ENCODE peak calls at places on chromosomes 2 and 18, in seven cellular contexts. One of them, this sample, is unnamed.

GRCh38 chr18:9782073-9782857 is 74.2 kb downstream of the RAB31 start:
- DNase-seq in amniotic stem cell: peak; percentile 18
- DNase-seq in bronchial epithelial cell: peak; percentile 69
- DNase-seq in endothelial cell: no peak
- DNase-seq in body of pancreas: no peak
- DNase-seq in GM23248: peak; percentile 90
- DNase-seq in 8988T: no peak
- DNase-seq in this sample: peak; percentile 67

GRCh38 chr2:151315381-151315903 is 26.0 kb upstream of the NMI start:
- DNase-seq in bronchial epithelial cell: no peak
- DNase-seq in body of pancreas: no peak
- DNase-seq in GM23248: peak; percentile 83
- DNase-seq in 8988T: no peak
- DNase-seq in endothelial cell: no peak
- DNase-seq in amniotic stem cell: no peak
- DNase-seq in this sample: no peak

GRCh38 chr18:10872297-10872696 is 277.1 kb downstream of the PIEZO2 start:
- DNase-seq in bronchial epithelial cell: no peak
- DNase-seq in endothelial cell: no peak
- DNase-seq in 8988T: no peak
- DNase-seq in body of pancreas: peak; percentile 43
- DNase-seq in GM23248: no peak
- DNase-seq in amniotic stem cell: no peak
- DNase-seq in this sample: no peak

GRCh38 chr2:143545643-143546275 is 416.5 kb downstream of the ARHGAP15 start:
- DNase-seq in endothelial cell: no peak
- DNase-seq in body of pancreas: no peak
- DNase-seq in bronchial epithelial cell: no peak
- DNase-seq in 8988T: no peak
- DNase-seq in amniotic stem cell: no peak
- DNase-seq in GM23248: peak; percentile 24
- DNase-seq in this sample: no peak

GRCh38 chr2:9747396-9747795 is 95.9 kb upstream of the TAF1B start:
- DNase-seq in body of pancreas: no peak
- DNase-seq in GM23248: no peak
- DNase-seq in endothelial cell: no peak
- DNase-seq in bronchial epithelial cell: no peak
- DNase-seq in 8988T: no peak
- DNase-seq in amniotic stem cell: no peak
- DNase-seq in this sample: no peak

GRCh38 chr2:45731146-45731545 is 79.7 kb downstream of the PRKCE start:
- DNase-seq in bronchial epithelial cell: no peak
- DNase-seq in endothelial cell: no peak
- DNase-seq in 8988T: no peak
- DNase-seq in body of pancreas: no peak
- DNase-seq in GM23248: no peak
- DNase-seq in amniotic stem cell: no peak
- DNase-seq in this sample: peak; percentile 45

GRCh38 chr2:60512063-60512622 is 41.3 kb downstream of the BCL11A start:
- DNase-seq in body of pancreas: no peak
- DNase-seq in 8988T: no peak
- DNase-seq in GM23248: no peak
- DNase-seq in endothelial cell: no peak
- DNase-seq in amniotic stem cell: no peak
- DNase-seq in bronchial epithelial cell: no peak
- DNase-seq in this sample: no peak

GRCh38 chr2:63890678-63891077 is 49.0 kb downstream of the UGP2 start:
- DNase-seq in bronchial epithelial cell: no peak
- DNase-seq in amniotic stem cell: no peak
- DNase-seq in GM23248: no peak
- DNase-seq in 8988T: no peak
- DNase-seq in body of pancreas: no peak
- DNase-seq in endothelial cell: no peak
- DNase-seq in this sample: no peak

GRCh38 chr2:101983928-101984327 is 7.8 kb upstream of the IL1R2 start:
- DNase-seq in GM23248: peak; percentile 51
- DNase-seq in bronchial epithelial cell: peak; percentile 38
- DNase-seq in body of pancreas: no peak
- DNase-seq in endothelial cell: no peak
- DNase-seq in amniotic stem cell: no peak
- DNase-seq in 8988T: no peak
- DNase-seq in this sample: peak; percentile 34

GRCh38 chr2:128681351-128681906 is 362.8 kb upstream of the HS6ST1 start:
- DNase-seq in 8988T: no peak
- DNase-seq in body of pancreas: no peak
- DNase-seq in amniotic stem cell: no peak
- DNase-seq in bronchial epithelial cell: peak; percentile 8
- DNase-seq in endothelial cell: no peak
- DNase-seq in GM23248: no peak
- DNase-seq in this sample: no peak

GRCh38 chr18:24189664-24190346 is 50.9 kb downstream of the CABYR start:
- DNase-seq in endothelial cell: no peak
- DNase-seq in amniotic stem cell: no peak
- DNase-seq in bronchial epithelial cell: no peak
- DNase-seq in 8988T: no peak
- DNase-seq in body of pancreas: no peak
- DNase-seq in GM23248: no peak
- DNase-seq in this sample: no peak

GRCh38 chr2:64942693-64943092 is 46.5 kb upstream of the SLC1A4 start:
- DNase-seq in body of pancreas: no peak
- DNase-seq in bronchial epithelial cell: no peak
- DNase-seq in 8988T: no peak
- DNase-seq in endothelial cell: no peak
- DNase-seq in GM23248: no peak
- DNase-seq in amniotic stem cell: no peak
- DNase-seq in this sample: no peak

GRCh38 chr2:53512071-53512841 is 255.3 kb upstream of the CHAC2 start:
- DNase-seq in GM23248: peak; percentile 71
- DNase-seq in body of pancreas: no peak
- DNase-seq in endothelial cell: no peak
- DNase-seq in 8988T: no peak
- DNase-seq in bronchial epithelial cell: peak; percentile 79
- DNase-seq in amniotic stem cell: no peak
- DNase-seq in this sample: peak; percentile 46

GRCh38 chr2:17416891-17417391 is 101.3 kb downstream of the RAD51AP2 start:
- DNase-seq in bronchial epithelial cell: peak; percentile 100
- DNase-seq in endothelial cell: no peak
- DNase-seq in amniotic stem cell: peak; percentile 49
- DNase-seq in 8988T: no peak
- DNase-seq in body of pancreas: no peak
- DNase-seq in GM23248: peak; percentile 87
- DNase-seq in this sample: peak; percentile 94

GRCh38 chr2:169360984-169361705 is 1.2 kb downstream of the LRP2 start:
- DNase-seq in endothelial cell: peak; percentile 4
- DNase-seq in 8988T: no peak
- DNase-seq in bronchial epithelial cell: no peak
- DNase-seq in body of pancreas: no peak
- DNase-seq in GM23248: peak; percentile 2
- DNase-seq in amniotic stem cell: no peak
- DNase-seq in this sample: no peak

GRCh38 chr2:68467077-68467960 is at the start of the genes APLF and FBXO48:
- DNase-seq in 8988T: peak; percentile 55
- DNase-seq in body of pancreas: peak; percentile 98
- DNase-seq in amniotic stem cell: peak; percentile 99
- DNase-seq in endothelial cell: peak; percentile 90
- DNase-seq in GM23248: peak; percentile 100
- DNase-seq in bronchial epithelial cell: peak; percentile 97
- DNase-seq in this sample: peak; percentile 99

GRCh38 chr2:124796647-124797437 is 771.8 kb downstream of the CNTNAP5 start:
- DNase-seq in endothelial cell: no peak
- DNase-seq in amniotic stem cell: no peak
- DNase-seq in GM23248: no peak
- DNase-seq in bronchial epithelial cell: no peak
- DNase-seq in 8988T: no peak
- DNase-seq in body of pancreas: no peak
- DNase-seq in this sample: no peak

GRCh38 chr2:109690822-109691541 is 76.8 kb downstream of the SOWAHC start:
- DNase-seq in body of pancreas: peak; percentile 43
- DNase-seq in endothelial cell: no peak
- DNase-seq in 8988T: no peak
- DNase-seq in GM23248: no peak
- DNase-seq in bronchial epithelial cell: no peak
- DNase-seq in amniotic stem cell: no peak
- DNase-seq in this sample: no peak

GRCh38 chr2:221517362-221518121 is 54.6 kb downstream of the EPHA4 start:
- DNase-seq in endothelial cell: no peak
- DNase-seq in body of pancreas: no peak
- DNase-seq in amniotic stem cell: peak; percentile 60
- DNase-seq in bronchial epithelial cell: peak; percentile 60
- DNase-seq in 8988T: no peak
- DNase-seq in GM23248: peak; percentile 88
- DNase-seq in this sample: peak; percentile 84

This sample was measured in kidney tubule cell.